ENCODE peak calls at places on chromosomes 7 and 10, in ten cellular contexts. G is stimulated activated CD8-positive, alpha-beta memory T cell treated with anti-CD3 and anti-CD28 coated beads, Interleukin-4, amount 100 ng/mL, for 1 hour; N is activated naive CD4-positive, alpha-beta T cell treated with anti-CD3 and anti-CD28 coated beads, Interleukin-2, amount 10 ng/mL, durations not matched to agents 7 days and 5 days; U is RPMI7951; X is occipital lobe; S is tibial nerve; D is aorta; M is COLO829; I is NCI-H1092; B is nucleus accumbens. P is an unnamed sample.

GRCh38 chr10:128070721-128071416 is 55.4 kb downstream of the MKI67 start:
- DNase-seq in G (no peak), N (peak), U (no peak), X (no peak), S (no peak), D (peak), M (no peak), I (no peak), B (no peak), P (no peak)

GRCh38 chr10:54703086-54703485 is 97.9 kb downstream of the PCDH15 start:
- DNase-seq in G (no peak), N (no peak), U (no peak), X (no peak), S (no peak), D (no peak), M (no peak), I (no peak), B (no peak), P (no peak)

GRCh38 chr10:16663472-16663871 is 141.8 kb upstream of the C1QL3 start:
- DNase-seq in G (no peak), N (no peak), U (no peak), X (no peak), S (no peak), D (no peak), M (no peak), I (no peak), B (no peak), P (no peak)

GRCh38 chr7:2014391-2015241 is 218.1 kb downstream of the MAD1L1 start:
- DNase-seq in G (no peak), N (peak), U (no peak), X (no peak), S (no peak), D (peak), M (no peak), I (no peak), B (no peak), P (no peak)

GRCh38 chr7:78139335-78139734 is 340.8 kb downstream of the PHTF2 start:
- DNase-seq in G (no peak), N (no peak), U (peak), X (no peak), S (no peak), D (no peak), M (peak), I (no peak), B (no peak), P (peak)

GRCh38 chr7:107661081-107661864 is 645 bp downstream of the SLC26A4 start:
- DNase-seq in G (no peak), N (peak), U (peak), X (no peak), S (peak), D (peak), M (no peak), I (peak), B (no peak), P (no peak)

GRCh38 chr10:28975891-28976471 is 298.7 kb downstream of the BAMBI start:
- DNase-seq in G (no peak), N (no peak), U (peak), X (no peak), S (no peak), D (no peak), M (peak), I (peak), B (no peak), P (peak)

GRCh38 chr7:24820730-24821044 is 63.4 kb upstream of the GSDME start:
- DNase-seq in G (no peak), N (no peak), U (no peak), X (no peak), S (peak), D (no peak), M (peak), I (peak), B (no peak), P (no peak)

GRCh38 chr7:33286521-33286920 is 157.2 kb downstream of the BBS9 start:
- DNase-seq in G (no peak), N (no peak), U (no peak), X (no peak), S (no peak), D (no peak), M (no peak), I (no peak), B (no peak), P (no peak)

GRCh38 chr10:77114181-77114821 is 523.3 kb downstream of the KCNMA1 start:
- DNase-seq in G (no peak), N (no peak), U (no peak), X (no peak), S (no peak), D (no peak), M (no peak), I (no peak), B (no peak), P (no peak)

GRCh38 chr10:79498431-79498830 is 13.9 kb upstream of the EIF5AL1 start:
- DNase-seq in G (no peak), N (no peak), U (no peak), X (no peak), S (no peak), D (no peak), M (no peak), I (no peak), B (no peak), P (no peak)

GRCh38 chr10:33801705-33802104 is 467.2 kb upstream of the NRP1 start:
- DNase-seq in G (no peak), N (no peak), U (peak), X (no peak), S (no peak), D (no peak), M (no peak), I (no peak), B (no peak), P (no peak)

GRCh38 chr10:124037286-124037685 is 56.1 kb downstream of the CHST15 start:
- DNase-seq in G (no peak), N (no peak), U (no peak), X (no peak), S (no peak), D (no peak), M (no peak), I (no peak), B (no peak), P (no peak)

GRCh38 chr10:22599048-22599561 is 115.3 kb downstream of the PIP4K2A start:
- DNase-seq in G (no peak), N (no peak), U (peak), X (no peak), S (no peak), D (no peak), M (peak), I (no peak), B (no peak), P (no peak)

GRCh38 chr10:129531195-129531968 is 64.3 kb downstream of the MGMT start:
- DNase-seq in G (no peak), N (no peak), U (peak), X (no peak), S (no peak), D (no peak), M (no peak), I (no peak), B (no peak), P (no peak)

GRCh38 chr10:129097776-129098175 is 369.3 kb upstream of the MGMT start:
- DNase-seq in G (no peak), N (no peak), U (no peak), X (no peak), S (no peak), D (no peak), M (no peak), I (no peak), B (no peak), P (no peak)

GRCh38 chr7:23462846-23463245 is 7.4 kb downstream of the IGF2BP3 start:
- DNase-seq in G (no peak), N (peak), U (peak), X (no peak), S (peak), D (no peak), M (peak), I (no peak), B (no peak), P (peak)

GRCh38 chr10:47257396-47258120 is 42.4 kb upstream of the GDF10 start:
- DNase-seq in G (no peak), N (no peak), U (peak), X (no peak), S (no peak), D (no peak), M (no peak), I (no peak), B (no peak), P (no peak)

GRCh38 chr10:77111611-77112550 is 525.7 kb downstream of the KCNMA1 start:
- DNase-seq in G (no peak), N (no peak), U (peak), X (no peak), S (no peak), D (no peak), M (peak), I (no peak), B (no peak), P (peak)

GRCh38 chr10:102624751-102625330 is 19.4 kb upstream of the TRIM8 start:
- DNase-seq in G (no peak), N (no peak), U (no peak), X (no peak), S (no peak), D (peak), M (no peak), I (no peak), B (no peak), P (no peak)

GRCh38 chr7:27198871-27199801 is 755 bp downstream of the HOXA13 start:
- DNase-seq in G (no peak), N (no peak), U (peak), X (no peak), S (no peak), D (peak), M (no peak), I (no peak), B (no peak), P (no peak)

GRCh38 chr7:143345428-143345900 is 17.0 kb downstream of the FAM131B start:
- DNase-seq in G (peak), N (peak), U (peak), X (no peak), S (no peak), D (peak), M (no peak), I (no peak), B (no peak), P (no peak)

GRCh38 chr7:83850037-83850619 is 201.2 kb upstream of the SEMA3E start:
- DNase-seq in G (no peak), N (no peak), U (no peak), X (no peak), S (no peak), D (no peak), M (no peak), I (no peak), B (no peak), P (no peak)

GRCh38 chr7:138875794-138876193 is 77.8 kb upstream of the ATP6V0A4 start:
- DNase-seq in G (no peak), N (peak), U (peak), X (no peak), S (no peak), D (no peak), M (no peak), I (no peak), B (no peak), P (no peak)

GRCh38 chr7:142790565-142790964 is 19.8 kb downstream of the PRSS2 start:
- DNase-seq in G (no peak), N (no peak), U (peak), X (no peak), S (no peak), D (no peak), M (no peak), I (no peak), B (no peak), P (no peak)

GRCh38 chr10:1841759-1842158 is 104.4 kb upstream of the ADARB2 start:
- DNase-seq in G (no peak), N (no peak), U (no peak), X (no peak), S (no peak), D (no peak), M (no peak), I (no peak), B (no peak), P (no peak)

GRCh38 chr10:123148414-123149161 is 652 bp downstream of the HMX2 start:
- DNase-seq in G (no peak), N (no peak), U (no peak), X (no peak), S (no peak), D (peak), M (no peak), I (no peak), B (no peak), P (no peak)

GRCh38 chr10:72242675-72243074 is 26.6 kb upstream of the ASCC1 start:
- DNase-seq in G (no peak), N (no peak), U (peak), X (no peak), S (peak), D (peak), M (peak), I (no peak), B (no peak), P (peak)

GRCh38 chr7:41877118-41877517 is 174.2 kb upstream of the INHBA start:
- DNase-seq in G (no peak), N (no peak), U (no peak), X (no peak), S (no peak), D (no peak), M (no peak), I (no peak), B (no peak), P (no peak)

GRCh38 chr10:113087082-113088029 is 137.3 kb downstream of the TCF7L2 start:
- DNase-seq in G (no peak), N (no peak), U (peak), X (no peak), S (peak), D (peak), M (peak), I (no peak), B (no peak), P (peak)

GRCh38 chr10:127424594-127425264 is 124.4 kb upstream of the NPS start:
- DNase-seq in G (no peak), N (no peak), U (peak), X (no peak), S (no peak), D (no peak), M (no peak), I (no peak), B (no peak), P (peak)

GRCh38 chr7:131105803-131106680 is 221.6 kb upstream of the MKLN1 start:
- DNase-seq in G (peak), N (peak), U (peak), X (peak), S (peak), D (peak), M (peak), I (peak), B (peak), P (no peak)

GRCh38 chr10:4254101-4254994 is 469.3 kb upstream of the KLF6 start:
- DNase-seq in G (no peak), N (no peak), U (peak), X (no peak), S (no peak), D (no peak), M (no peak), I (no peak), B (no peak), P (no peak)

GRCh38 chr10:109915566-109915965 is 7.7 kb downstream of the XPNPEP1 start:
- DNase-seq in G (no peak), N (no peak), U (no peak), X (no peak), S (no peak), D (no peak), M (no peak), I (no peak), B (no peak), P (no peak)

GRCh38 chr7:139033346-139034114 is 2.3 kb downstream of the ZC3HAV1L start:
- DNase-seq in G (no peak), N (no peak), U (no peak), X (no peak), S (no peak), D (no peak), M (no peak), I (no peak), B (no peak), P (no peak)

GRCh38 chr10:35611750-35612149 is 6.6 kb downstream of the GJD4 start:
- DNase-seq in G (no peak), N (no peak), U (no peak), X (no peak), S (no peak), D (no peak), M (no peak), I (no peak), B (no peak), P (no peak)